ENCODE peak calls at places on chromosomes 4 and X, in six cellular contexts. N, K, C, I, E and G are unnamed samples.

GRCh38 chr4:69095301-69095731 is 958 bp upstream of the UGT2B7 start:
- DNase-seq in N (peak), K (no peak), C (no peak), I (peak), E (no peak), G (no peak)

GRCh38 chr4:87152310-87153061 is 67.9 kb downstream of the KLHL8 start:
- DNase-seq in N (no peak), K (peak), C (no peak), I (peak), E (no peak), G (no peak)

GRCh38 chrX:79288723-79289122 is 78.4 kb downstream of the ITM2A start:
- DNase-seq in N (no peak), K (no peak), C (no peak), I (no peak), E (no peak), G (no peak)

GRCh38 chr4:119030536-119030890 is 105.1 kb upstream of the MYOZ2 start:
- DNase-seq in N (no peak), K (no peak), C (no peak), I (no peak), E (no peak), G (no peak)

GRCh38 chr4:104752337-104752736 is 257.6 kb upstream of the CXXC4 start:
- DNase-seq in N (no peak), K (no peak), C (no peak), I (no peak), E (no peak), G (no peak)

GRCh38 chr4:106659386-106659785 is 290.8 kb upstream of the GIMD1 start:
- DNase-seq in N (no peak), K (no peak), C (no peak), I (peak), E (no peak), G (no peak)

GRCh38 chr4:15875663-15876460 is 62.7 kb downstream of the FGFBP1 start:
- DNase-seq in N (no peak), K (no peak), C (no peak), I (no peak), E (no peak), G (no peak)

GRCh38 chrX:154460326-154460725 is 2.2 kb downstream of the PLXNA3 start:
- DNase-seq in N (no peak), K (no peak), C (no peak), I (no peak), E (no peak), G (no peak)

GRCh38 chr4:131644619-131645018 is 1504.5 kb upstream of the PCDH10 start:
- DNase-seq in N (peak), K (peak), C (peak), I (peak), E (no peak), G (peak)

GRCh38 chr4:26227827-26228226 is 93.0 kb upstream of the RBPJ start:
- DNase-seq in N (no peak), K (no peak), C (no peak), I (no peak), E (no peak), G (no peak)

GRCh38 chr4:25104561-25104960 is 55.7 kb downstream of the SEPSECS start:
- DNase-seq in N (no peak), K (no peak), C (no peak), I (no peak), E (no peak), G (no peak)

GRCh38 chrX:40095588-40096394 is 2.0 kb downstream of the BCOR start:
- DNase-seq in N (no peak), K (peak), C (no peak), I (peak), E (no peak), G (no peak)

GRCh38 chr4:120053916-120054315 is 12.7 kb downstream of the MAD2L1 start:
- DNase-seq in N (no peak), K (no peak), C (no peak), I (no peak), E (no peak), G (no peak)

GRCh38 chrX:13257223-13258051 is 62.4 kb downstream of the ATXN3L start:
- DNase-seq in N (no peak), K (no peak), C (no peak), I (no peak), E (no peak), G (no peak)

GRCh38 chr4:109365944-109366343 is 63.5 kb upstream of the COL25A1 start:
- DNase-seq in N (no peak), K (no peak), C (no peak), I (no peak), E (no peak), G (no peak)

GRCh38 chr4:96295143-96295763 is 455.4 kb downstream of the PDHA2 start:
- DNase-seq in N (no peak), K (no peak), C (no peak), I (no peak), E (no peak), G (no peak)

GRCh38 chr4:153488719-153489384 is 22.7 kb downstream of the TMEM131L start:
- DNase-seq in N (no peak), K (no peak), C (no peak), I (no peak), E (no peak), G (no peak)

GRCh38 chr4:115356176-115356575 is 242.8 kb upstream of the NDST4 start:
- DNase-seq in N (no peak), K (no peak), C (no peak), I (no peak), E (peak), G (no peak)

GRCh38 chr4:76024007-76024406 is 710 bp upstream of the CXCL10 start:
- DNase-seq in N (no peak), K (no peak), C (no peak), I (no peak), E (no peak), G (no peak)

GRCh38 chrX:95318882-95319281 is 1365.8 kb upstream of the DIAPH2 start:
- DNase-seq in N (no peak), K (peak), C (peak), I (no peak), E (no peak), G (no peak)

GRCh38 chr4:137125011-137125410 is 407.3 kb downstream of the PCDH18 start:
- DNase-seq in N (peak), K (no peak), C (no peak), I (peak), E (no peak), G (no peak)

GRCh38 chr4:7518871-7519637 is 84.3 kb upstream of the PSAPL1 start:
- DNase-seq in N (no peak), K (no peak), C (no peak), I (no peak), E (no peak), G (no peak)

GRCh38 chr4:101019941-101020401 is 327.4 kb downstream of the PPP3CA start:
- DNase-seq in N (peak), K (peak), C (no peak), I (peak), E (no peak), G (no peak)

GRCh38 chr4:2689825-2690700 is 66.1 kb downstream of the TNIP2 start:
- DNase-seq in N (no peak), K (no peak), C (no peak), I (no peak), E (no peak), G (no peak)

GRCh38 chrX:458631-459061 is 71.9 kb upstream of the PPP2R3B start:
- DNase-seq in N (no peak), K (no peak), C (no peak), I (no peak), E (no peak), G (no peak)

GRCh38 chr4:183798249-183798920 is 106.7 kb upstream of the STOX2 start:
- DNase-seq in N (no peak), K (peak), C (no peak), I (no peak), E (peak), G (no peak)

GRCh38 chr4:26858947-26859401 is 1.7 kb upstream of the STIM2 start:
- DNase-seq in N (peak), K (no peak), C (no peak), I (peak), E (no peak), G (no peak)

GRCh38 chr4:170088686-170089085 is 1.1 kb downstream of the AADAT start:
- DNase-seq in N (no peak), K (peak), C (no peak), I (peak), E (no peak), G (no peak)

GRCh38 chr4:170091069-170091696 is 1.4 kb upstream of the AADAT start:
- DNase-seq in N (no peak), K (peak), C (no peak), I (no peak), E (no peak), G (no peak)

GRCh38 chr4:170089743-170090666 is at the start of gene AADAT:
- DNase-seq in N (peak), K (peak), C (peak), I (peak), E (peak), G (peak)

GRCh38 chr4:170090667-170091052 is 904 bp upstream of the AADAT start:
- DNase-seq in N (peak), K (peak), C (no peak), I (peak), E (no peak), G (no peak)

GRCh38 chr4:170089274-170089742 is 448 bp downstream of the AADAT start:
- DNase-seq in N (peak), K (peak), C (no peak), I (peak), E (no peak), G (peak)
- H3K4me3 ChIP-seq in N (peak), K (peak), C (peak), I (peak), E (peak), G (peak)

GRCh38 chrX:41474726-41475100 is 27.6 kb downstream of the NYX start:
- DNase-seq in N (no peak), K (peak), C (no peak), I (no peak), E (no peak), G (no peak)
- H2AK5ac ChIP-seq in N (no peak), K (no peak), C (no peak), I (peak), E (peak), G (peak)

DNA sequence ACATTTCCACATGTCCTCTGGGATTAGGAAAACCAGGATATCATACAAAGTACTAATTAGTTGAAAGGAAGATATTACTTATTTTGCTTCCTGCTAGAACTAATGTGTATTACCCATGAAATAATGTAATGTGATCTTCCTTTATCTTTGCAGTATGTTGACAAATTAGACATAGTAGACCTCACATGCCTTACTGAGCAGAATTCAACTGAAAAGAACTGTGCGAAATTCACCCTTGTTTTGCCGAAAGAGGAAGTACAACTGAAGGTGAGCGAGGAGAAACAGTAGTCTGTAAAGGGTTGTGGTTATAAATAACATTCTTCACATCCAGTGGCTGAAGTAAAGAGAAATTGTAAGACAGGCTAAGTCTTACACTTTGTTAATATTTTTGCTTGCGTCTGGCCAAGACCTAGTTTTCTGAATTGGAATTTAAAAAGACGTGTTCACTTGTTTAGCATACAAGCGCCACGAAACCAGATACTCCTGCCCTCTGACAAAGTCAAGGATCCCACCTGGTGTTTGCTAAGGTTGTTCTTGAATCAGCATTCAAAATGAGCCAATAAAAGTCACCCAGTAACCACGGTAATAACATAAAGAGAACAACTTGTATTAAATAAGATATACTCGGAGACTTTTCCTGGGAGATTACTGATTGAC is 16.8 kb downstream of the STAP1 start:
- DNase-seq in N (no peak), K (peak), C (no peak), I (no peak), E (no peak), G (no peak)
- H3K27ac ChIP-seq in N (no peak), K (no peak), C (peak), I (no peak), E (no peak), G (no peak)

GRCh38 chr4:155638195-155638960 is 28.3 kb upstream of the GUCY1A1 start:
- DNase-seq in N (no peak), K (no peak), C (no peak), I (no peak), E (no peak), G (no peak)
- H3K4me3 ChIP-seq in N (no peak), K (no peak), C (no peak), I (no peak), E (no peak), G (no peak)

GRCh38 chr4:174045381-174045780 is 238.1 kb downstream of the FBXO8 start:
- DNase-seq in N (no peak), K (no peak), C (no peak), I (no peak), E (no peak), G (no peak)

GRCh38 chr4:174041555-174042110 is 241.8 kb downstream of the FBXO8 start:
- DNase-seq in N (no peak), K (no peak), C (peak), I (no peak), E (no peak), G (peak)

GRCh38 chr4:174047363-174047762 is 236.1 kb downstream of the FBXO8 start:
- DNase-seq in N (no peak), K (no peak), C (no peak), I (no peak), E (no peak), G (no peak)
- H2AK5ac ChIP-seq in N (no peak), K (no peak), C (no peak), I (no peak), E (no peak), G (no peak)

DNA sequence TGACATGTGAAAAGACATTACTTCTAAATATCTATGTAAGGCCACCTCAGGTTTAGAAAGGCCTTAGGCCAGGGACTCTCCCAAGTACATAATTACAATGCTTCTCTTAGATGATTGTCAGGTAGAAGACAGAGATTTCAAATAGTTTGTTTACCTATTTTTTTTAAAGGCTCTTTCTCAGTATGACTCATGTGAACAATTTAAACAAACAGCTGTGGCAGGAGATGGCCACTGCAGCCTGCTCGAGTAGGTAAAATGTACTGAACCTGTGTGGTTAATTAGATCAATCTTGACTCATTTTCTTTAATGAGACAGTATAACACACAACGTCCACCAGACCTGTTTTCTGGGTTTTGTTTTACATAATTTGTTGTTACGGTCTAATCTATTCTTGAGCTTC is 50.2 kb downstream of the LEF1 start:
- DNase-seq in N (no peak), K (peak), C (no peak), I (peak), E (peak), G (no peak)
- H3K27ac ChIP-seq in N (no peak), K (no peak), C (no peak), I (no peak), E (no peak), G (no peak)

DNA sequence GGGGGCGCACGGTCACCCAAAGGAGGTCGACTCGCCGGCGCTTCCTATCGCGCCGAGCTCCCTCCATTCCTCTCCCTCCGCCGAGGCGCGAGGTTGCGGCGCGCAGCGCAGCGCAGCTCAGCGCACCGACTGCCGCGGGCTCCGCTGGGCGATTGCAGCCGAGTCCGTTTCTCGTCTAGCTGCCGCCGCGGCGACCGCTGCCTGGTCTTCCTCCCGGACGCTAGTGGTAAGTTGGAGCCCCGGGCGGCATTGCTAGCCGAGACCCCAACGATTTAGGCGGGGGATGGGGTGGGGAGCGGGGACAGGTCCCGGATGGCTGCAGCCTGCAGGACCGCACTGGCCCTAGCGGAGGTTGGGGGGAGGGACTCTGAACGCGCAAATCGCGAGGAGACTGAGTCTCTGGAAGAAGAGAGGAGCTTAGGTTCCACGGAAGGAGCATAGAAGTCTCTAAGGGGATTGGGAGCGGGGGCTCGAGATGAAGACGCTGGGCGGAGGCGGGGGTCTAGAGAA is 603 bp downstream of the HTR2C start:
- DNase-seq in N (no peak), K (peak), C (no peak), I (peak), E (no peak), G (peak)
- H3K4me3 ChIP-seq in N (no peak), K (peak), C (peak), I (no peak), E (peak), G (peak)

DNA sequence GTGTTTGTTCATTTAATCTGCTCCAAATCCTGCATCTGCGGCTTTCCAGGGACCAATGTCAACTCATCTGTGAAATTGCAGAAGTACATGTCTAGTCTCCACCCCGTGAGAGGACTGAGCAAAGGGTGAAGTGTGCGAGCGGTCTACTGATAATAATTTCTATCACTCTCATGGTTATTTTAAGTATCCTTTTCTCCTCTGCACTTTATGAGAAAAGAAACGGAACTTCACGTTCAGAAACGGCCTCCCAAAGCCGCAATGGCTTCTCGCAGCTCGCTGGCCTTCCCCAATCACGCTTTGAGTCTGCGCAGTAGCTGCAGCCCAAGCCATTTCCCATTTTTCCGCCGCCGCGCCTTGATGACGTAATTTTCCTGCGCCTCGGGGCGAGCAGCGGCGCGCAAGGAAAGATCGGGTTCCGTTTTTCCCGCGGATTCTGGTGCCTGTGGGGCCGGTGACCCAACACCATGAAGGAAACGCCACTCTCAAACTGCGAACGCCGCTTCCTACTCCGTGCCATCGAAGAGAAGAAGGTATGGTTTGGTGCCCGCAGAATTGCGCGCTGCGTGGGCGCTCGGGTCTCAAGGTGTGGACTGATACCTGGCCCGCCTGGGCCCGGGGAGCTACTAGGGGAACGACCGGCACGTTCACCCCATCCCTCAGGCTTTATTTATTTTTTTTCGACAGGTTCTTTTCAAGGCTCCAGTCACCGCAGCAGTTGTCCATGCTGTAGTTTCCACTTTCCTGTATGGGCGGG is at the start of gene EXOSC9:
- DNase-seq in N (peak), K (peak), C (peak), I (peak), E (peak), G (peak)
- H2AK5ac ChIP-seq in N (peak), K (no peak), C (peak), I (peak), E (no peak), G (peak)

DNA sequence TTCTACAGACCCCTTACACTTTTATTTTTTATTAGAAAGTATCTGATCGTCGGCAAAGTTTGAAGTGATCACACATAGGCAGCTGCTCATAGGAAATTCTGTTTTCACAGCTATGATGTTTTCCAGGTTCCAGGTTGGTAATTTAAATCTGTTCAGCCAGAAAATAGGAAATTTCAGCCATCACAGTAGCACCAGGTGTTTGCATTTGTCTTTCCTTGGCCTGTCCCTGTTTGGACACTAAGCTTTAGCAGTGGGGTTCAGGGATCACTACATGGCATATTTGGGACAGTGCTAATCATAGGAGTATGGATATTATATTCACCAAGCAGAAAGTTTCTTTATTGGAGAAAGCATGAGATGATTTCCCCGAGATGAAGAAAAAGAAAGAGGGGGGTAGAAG is 92.9 kb downstream of the ANK2 start:
- DNase-seq in N (no peak), K (no peak), C (no peak), I (no peak), E (no peak), G (no peak)
- H3K27ac ChIP-seq in N (no peak), K (no peak), C (no peak), I (peak), E (no peak), G (no peak)

DNA sequence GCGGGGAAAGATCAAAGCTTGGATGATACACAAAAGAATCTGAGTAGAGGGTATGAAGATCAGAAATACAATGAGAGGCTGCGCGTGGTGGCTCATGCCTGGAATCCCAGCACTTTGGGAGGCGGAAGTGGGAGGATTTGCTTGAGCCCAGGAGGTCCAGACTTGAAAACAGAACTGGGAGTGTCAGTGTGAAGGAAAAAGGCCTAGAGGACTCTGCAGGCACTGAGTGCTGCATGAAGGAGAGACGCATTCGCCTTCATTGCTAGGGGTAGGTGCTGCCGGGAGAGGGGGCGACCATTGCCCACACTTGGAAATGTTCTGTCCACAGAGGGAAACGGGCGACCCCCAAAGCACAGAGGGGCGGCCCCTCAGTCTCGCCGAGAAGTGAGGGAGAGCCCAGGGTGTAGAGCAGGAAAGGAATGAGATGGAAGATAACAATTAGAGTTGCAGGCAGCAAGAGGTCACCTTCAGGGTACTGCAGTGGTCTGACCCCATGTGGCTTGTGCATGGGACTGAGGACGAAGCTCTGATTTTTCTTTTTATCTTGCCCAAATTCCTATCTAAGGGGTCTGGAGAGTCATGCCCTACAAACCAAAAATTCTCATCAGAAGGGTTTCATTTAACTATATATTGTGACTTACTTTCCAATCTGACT is 31.8 kb upstream of the ARSD start:
- DNase-seq in N (no peak), K (peak), C (no peak), I (no peak), E (no peak), G (no peak)
- H3K4me3 ChIP-seq in N (no peak), K (no peak), C (no peak), I (no peak), E (no peak), G (no peak)